ENCODE peak calls at places on chromosomes 7 and 10, in ten cellular contexts. One of them, this sample, is unnamed.

GRCh38 chr10:98242823-98243222 is 25.2 kb downstream of the LOXL4 start:
- DNase-seq in testis: no peak
- DNase-seq in esophagus muscularis mucosa: no peak
- DNase-seq in cardiac fibroblast: peak
- DNase-seq in kidney: no peak
- DNase-seq in bronchial epithelial cell: peak
- DNase-seq in glutamatergic neuron: no peak
- DNase-seq in CD4-positive, alpha-beta T cell: no peak
- DNase-seq in epithelial cell of esophagus: peak
- DNase-seq in WERI-Rb-1: no peak
- DNase-seq in this sample: no peak

GRCh38 chr7:36509962-36510361 is 120.3 kb downstream of the ANLN start:
- DNase-seq in testis: no peak
- DNase-seq in esophagus muscularis mucosa: no peak
- DNase-seq in cardiac fibroblast: no peak
- DNase-seq in kidney: no peak
- DNase-seq in bronchial epithelial cell: no peak
- DNase-seq in glutamatergic neuron: no peak
- DNase-seq in CD4-positive, alpha-beta T cell: no peak
- DNase-seq in epithelial cell of esophagus: no peak
- DNase-seq in WERI-Rb-1: no peak
- DNase-seq in this sample: no peak

GRCh38 chr10:69714572-69714971 is 84.5 kb downstream of the FAM241B start:
- DNase-seq in testis: no peak
- DNase-seq in esophagus muscularis mucosa: no peak
- DNase-seq in cardiac fibroblast: no peak
- DNase-seq in kidney: no peak
- DNase-seq in bronchial epithelial cell: no peak
- DNase-seq in glutamatergic neuron: no peak
- DNase-seq in CD4-positive, alpha-beta T cell: no peak
- DNase-seq in epithelial cell of esophagus: no peak
- DNase-seq in WERI-Rb-1: no peak
- DNase-seq in this sample: no peak

GRCh38 chr10:69696073-69696731 is 66.2 kb downstream of the FAM241B start:
- DNase-seq in testis: no peak
- DNase-seq in esophagus muscularis mucosa: no peak
- DNase-seq in cardiac fibroblast: peak
- DNase-seq in kidney: no peak
- DNase-seq in bronchial epithelial cell: peak
- DNase-seq in glutamatergic neuron: peak
- DNase-seq in CD4-positive, alpha-beta T cell: no peak
- DNase-seq in epithelial cell of esophagus: peak
- DNase-seq in WERI-Rb-1: no peak
- DNase-seq in this sample: no peak

GRCh38 chr10:21649441-21649872 is 115.4 kb downstream of the MLLT10 start:
- DNase-seq in testis: no peak
- DNase-seq in esophagus muscularis mucosa: no peak
- DNase-seq in cardiac fibroblast: no peak
- DNase-seq in kidney: no peak
- DNase-seq in bronchial epithelial cell: peak
- DNase-seq in glutamatergic neuron: no peak
- DNase-seq in CD4-positive, alpha-beta T cell: no peak
- DNase-seq in epithelial cell of esophagus: no peak
- DNase-seq in WERI-Rb-1: no peak
- DNase-seq in this sample: no peak

GRCh38 chr10:27383595-27384542 is 120.2 kb upstream of the RAB18 start:
- DNase-seq in testis: no peak
- DNase-seq in esophagus muscularis mucosa: no peak
- DNase-seq in cardiac fibroblast: no peak
- DNase-seq in kidney: no peak
- DNase-seq in bronchial epithelial cell: peak
- DNase-seq in glutamatergic neuron: no peak
- DNase-seq in CD4-positive, alpha-beta T cell: no peak
- DNase-seq in epithelial cell of esophagus: peak
- DNase-seq in WERI-Rb-1: no peak
- DNase-seq in this sample: no peak

GRCh38 chr10:58771850-58772249 is 259.2 kb downstream of the BICC1 start:
- DNase-seq in testis: no peak
- DNase-seq in esophagus muscularis mucosa: no peak
- DNase-seq in cardiac fibroblast: no peak
- DNase-seq in kidney: no peak
- DNase-seq in bronchial epithelial cell: no peak
- DNase-seq in glutamatergic neuron: no peak
- DNase-seq in CD4-positive, alpha-beta T cell: no peak
- DNase-seq in epithelial cell of esophagus: no peak
- DNase-seq in WERI-Rb-1: no peak
- DNase-seq in this sample: no peak

GRCh38 chr10:1328409-1328808 is 272.2 kb downstream of the WDR37 start:
- DNase-seq in testis: no peak
- DNase-seq in esophagus muscularis mucosa: no peak
- DNase-seq in cardiac fibroblast: no peak
- DNase-seq in kidney: no peak
- DNase-seq in bronchial epithelial cell: no peak
- DNase-seq in glutamatergic neuron: no peak
- DNase-seq in CD4-positive, alpha-beta T cell: no peak
- DNase-seq in epithelial cell of esophagus: no peak
- DNase-seq in WERI-Rb-1: no peak
- DNase-seq in this sample: no peak

GRCh38 chr10:101400529-101400928 is 46.6 kb downstream of the BTRC start:
- DNase-seq in testis: no peak
- DNase-seq in esophagus muscularis mucosa: no peak
- DNase-seq in cardiac fibroblast: no peak
- DNase-seq in kidney: no peak
- DNase-seq in bronchial epithelial cell: peak
- DNase-seq in glutamatergic neuron: no peak
- DNase-seq in CD4-positive, alpha-beta T cell: no peak
- DNase-seq in epithelial cell of esophagus: peak
- DNase-seq in WERI-Rb-1: no peak
- DNase-seq in this sample: no peak

GRCh38 chr7:80873140-80873539 is 45.7 kb downstream of the SEMA3C start:
- DNase-seq in testis: no peak
- DNase-seq in esophagus muscularis mucosa: no peak
- DNase-seq in cardiac fibroblast: no peak
- DNase-seq in kidney: no peak
- DNase-seq in bronchial epithelial cell: no peak
- DNase-seq in glutamatergic neuron: no peak
- DNase-seq in CD4-positive, alpha-beta T cell: no peak
- DNase-seq in epithelial cell of esophagus: no peak
- DNase-seq in WERI-Rb-1: no peak
- DNase-seq in this sample: no peak

GRCh38 chr10:132468201-132468600 is 69.4 kb upstream of the INPP5A start:
- DNase-seq in testis: no peak
- DNase-seq in esophagus muscularis mucosa: no peak
- DNase-seq in cardiac fibroblast: no peak
- DNase-seq in kidney: no peak
- DNase-seq in bronchial epithelial cell: no peak
- DNase-seq in glutamatergic neuron: no peak
- DNase-seq in CD4-positive, alpha-beta T cell: no peak
- DNase-seq in epithelial cell of esophagus: no peak
- DNase-seq in WERI-Rb-1: no peak
- DNase-seq in this sample: no peak

GRCh38 chr10:132466520-132467463 is 69.8 kb downstream of the PWWP2B start:
- DNase-seq in testis: no peak
- DNase-seq in esophagus muscularis mucosa: no peak
- DNase-seq in cardiac fibroblast: no peak
- DNase-seq in kidney: peak
- DNase-seq in bronchial epithelial cell: no peak
- DNase-seq in glutamatergic neuron: no peak
- DNase-seq in CD4-positive, alpha-beta T cell: no peak
- DNase-seq in epithelial cell of esophagus: no peak
- DNase-seq in WERI-Rb-1: peak
- DNase-seq in this sample: peak

GRCh38 chr10:132469197-132469942 is 68.2 kb upstream of the INPP5A start:
- DNase-seq in testis: no peak
- DNase-seq in esophagus muscularis mucosa: no peak
- DNase-seq in cardiac fibroblast: no peak
- DNase-seq in kidney: peak
- DNase-seq in bronchial epithelial cell: no peak
- DNase-seq in glutamatergic neuron: peak
- DNase-seq in CD4-positive, alpha-beta T cell: no peak
- DNase-seq in epithelial cell of esophagus: no peak
- DNase-seq in WERI-Rb-1: no peak
- DNase-seq in this sample: peak

GRCh38 chr10:132467464-132468149 is 70.0 kb upstream of the INPP5A start:
- DNase-seq in testis: peak
- DNase-seq in esophagus muscularis mucosa: no peak
- DNase-seq in cardiac fibroblast: no peak
- DNase-seq in kidney: peak
- DNase-seq in bronchial epithelial cell: no peak
- DNase-seq in glutamatergic neuron: peak
- DNase-seq in CD4-positive, alpha-beta T cell: no peak
- DNase-seq in epithelial cell of esophagus: no peak
- DNase-seq in WERI-Rb-1: no peak
- DNase-seq in this sample: peak

GRCh38 chr10:132468651-132469050 is 68.9 kb upstream of the INPP5A start:
- DNase-seq in testis: no peak
- DNase-seq in esophagus muscularis mucosa: no peak
- DNase-seq in cardiac fibroblast: no peak
- DNase-seq in kidney: peak
- DNase-seq in bronchial epithelial cell: no peak
- DNase-seq in glutamatergic neuron: no peak
- DNase-seq in CD4-positive, alpha-beta T cell: no peak
- DNase-seq in epithelial cell of esophagus: no peak
- DNase-seq in WERI-Rb-1: no peak
- DNase-seq in this sample: peak
- TF ChIP-seq CTCF in testis: no peak
- TF ChIP-seq CTCF in esophagus muscularis mucosa: no peak
- TF ChIP-seq CTCF in cardiac fibroblast: no peak
- TF ChIP-seq CTCF in kidney: no peak
- TF ChIP-seq CTCF in bronchial epithelial cell: no peak
- TF ChIP-seq CTCF in glutamatergic neuron: no peak
- TF ChIP-seq CTCF in CD4-positive, alpha-beta T cell: no peak
- TF ChIP-seq CTCF in epithelial cell of esophagus: no peak
- TF ChIP-seq CTCF in WERI-Rb-1: no peak
- TF ChIP-seq CTCF in this sample: no peak

GRCh38 chr7:154886591-154886990 is 116.3 kb downstream of the PAXIP1 start:
- DNase-seq in testis: no peak
- DNase-seq in esophagus muscularis mucosa: no peak
- DNase-seq in cardiac fibroblast: no peak
- DNase-seq in kidney: no peak
- DNase-seq in bronchial epithelial cell: no peak
- DNase-seq in glutamatergic neuron: no peak
- DNase-seq in CD4-positive, alpha-beta T cell: no peak
- DNase-seq in epithelial cell of esophagus: no peak
- DNase-seq in WERI-Rb-1: no peak
- DNase-seq in this sample: no peak

GRCh38 chr7:154888690-154889089 is 114.2 kb downstream of the PAXIP1 start:
- DNase-seq in testis: no peak
- DNase-seq in esophagus muscularis mucosa: no peak
- DNase-seq in cardiac fibroblast: no peak
- DNase-seq in kidney: no peak
- DNase-seq in bronchial epithelial cell: no peak
- DNase-seq in glutamatergic neuron: no peak
- DNase-seq in CD4-positive, alpha-beta T cell: no peak
- DNase-seq in epithelial cell of esophagus: no peak
- DNase-seq in WERI-Rb-1: no peak
- DNase-seq in this sample: no peak

DNA sequence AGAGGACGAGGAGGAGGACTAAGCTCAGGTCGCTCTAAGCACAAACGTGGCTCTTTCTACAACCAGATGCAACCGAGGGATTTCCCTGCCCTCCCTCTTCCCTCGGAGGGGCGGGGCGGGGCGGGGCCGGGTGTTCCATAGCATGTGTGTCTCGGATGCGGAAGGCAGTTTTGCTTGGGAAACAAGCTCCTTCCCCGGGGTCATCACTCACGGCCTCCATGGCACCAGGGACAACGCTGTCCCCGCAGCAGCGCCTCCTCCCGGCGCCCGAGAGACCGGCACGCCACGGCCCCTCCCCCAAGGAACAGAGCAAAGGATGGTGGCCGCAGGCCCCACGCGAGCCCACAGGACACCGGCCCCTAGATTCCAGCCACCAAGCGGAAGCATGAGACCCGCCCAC is 110.5 kb downstream of the PAXIP1 start:
- DNase-seq in testis: peak
- DNase-seq in esophagus muscularis mucosa: no peak
- DNase-seq in cardiac fibroblast: no peak
- DNase-seq in kidney: no peak
- DNase-seq in bronchial epithelial cell: no peak
- DNase-seq in glutamatergic neuron: no peak
- DNase-seq in CD4-positive, alpha-beta T cell: no peak
- DNase-seq in epithelial cell of esophagus: no peak
- DNase-seq in WERI-Rb-1: no peak
- DNase-seq in this sample: no peak
- TF ChIP-seq CTCF in testis: no peak
- TF ChIP-seq CTCF in esophagus muscularis mucosa: no peak
- TF ChIP-seq CTCF in cardiac fibroblast: no peak
- TF ChIP-seq CTCF in kidney: no peak
- TF ChIP-seq CTCF in bronchial epithelial cell: no peak
- TF ChIP-seq CTCF in glutamatergic neuron: no peak
- TF ChIP-seq CTCF in CD4-positive, alpha-beta T cell: no peak
- TF ChIP-seq CTCF in epithelial cell of esophagus: no peak
- TF ChIP-seq CTCF in WERI-Rb-1: no peak
- TF ChIP-seq CTCF in this sample: no peak

GRCh38 chr7:5143106-5143505 is 46.9 kb upstream of the WIPI2 start:
- DNase-seq in testis: no peak
- DNase-seq in esophagus muscularis mucosa: no peak
- DNase-seq in cardiac fibroblast: no peak
- DNase-seq in kidney: no peak
- DNase-seq in bronchial epithelial cell: no peak
- DNase-seq in glutamatergic neuron: no peak
- DNase-seq in CD4-positive, alpha-beta T cell: peak
- DNase-seq in epithelial cell of esophagus: no peak
- DNase-seq in WERI-Rb-1: no peak
- DNase-seq in this sample: no peak

GRCh38 chr7:5143935-5144903 is 45.8 kb upstream of the WIPI2 start:
- DNase-seq in testis: no peak
- DNase-seq in esophagus muscularis mucosa: no peak
- DNase-seq in cardiac fibroblast: peak
- DNase-seq in kidney: peak
- DNase-seq in bronchial epithelial cell: no peak
- DNase-seq in glutamatergic neuron: no peak
- DNase-seq in CD4-positive, alpha-beta T cell: peak
- DNase-seq in epithelial cell of esophagus: no peak
- DNase-seq in WERI-Rb-1: no peak
- DNase-seq in this sample: peak

DNA sequence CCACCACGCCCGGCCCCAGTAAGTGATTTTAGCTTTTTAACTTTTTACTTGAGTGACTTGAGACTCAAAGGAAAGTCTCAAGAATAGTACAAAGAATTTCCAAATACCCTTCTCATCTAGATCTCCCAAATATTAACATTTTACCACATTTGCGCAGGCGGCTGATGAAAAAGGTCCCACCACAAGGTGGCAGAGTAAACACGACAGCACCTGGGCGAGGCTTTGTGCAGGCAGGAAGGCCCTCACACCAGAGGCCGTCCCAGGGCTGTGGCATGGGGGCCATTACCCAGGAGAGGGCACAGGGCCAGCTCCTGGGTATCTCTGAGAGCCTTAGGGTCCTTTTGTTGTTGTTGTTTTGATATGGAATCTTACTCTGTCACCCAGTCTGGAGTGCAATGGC is 50.0 kb upstream of the WIPI2 start:
- DNase-seq in testis: peak
- DNase-seq in esophagus muscularis mucosa: no peak
- DNase-seq in cardiac fibroblast: peak
- DNase-seq in kidney: no peak
- DNase-seq in bronchial epithelial cell: peak
- DNase-seq in glutamatergic neuron: peak
- DNase-seq in CD4-positive, alpha-beta T cell: no peak
- DNase-seq in epithelial cell of esophagus: no peak
- DNase-seq in WERI-Rb-1: peak
- DNase-seq in this sample: no peak
- TF ChIP-seq CTCF in testis: no peak
- TF ChIP-seq CTCF in esophagus muscularis mucosa: peak
- TF ChIP-seq CTCF in cardiac fibroblast: peak
- TF ChIP-seq CTCF in kidney: no peak
- TF ChIP-seq CTCF in bronchial epithelial cell: peak
- TF ChIP-seq CTCF in glutamatergic neuron: peak
- TF ChIP-seq CTCF in CD4-positive, alpha-beta T cell: no peak
- TF ChIP-seq CTCF in epithelial cell of esophagus: no peak
- TF ChIP-seq CTCF in WERI-Rb-1: peak
- TF ChIP-seq CTCF in this sample: peak

GRCh38 chr10:5665380-5666323 is 743 bp downstream of the ASB13 start:
- DNase-seq in testis: peak
- DNase-seq in esophagus muscularis mucosa: no peak
- DNase-seq in cardiac fibroblast: peak
- DNase-seq in kidney: peak
- DNase-seq in bronchial epithelial cell: peak
- DNase-seq in glutamatergic neuron: no peak
- DNase-seq in CD4-positive, alpha-beta T cell: no peak
- DNase-seq in epithelial cell of esophagus: no peak
- DNase-seq in WERI-Rb-1: no peak
- DNase-seq in this sample: no peak
- TF ChIP-seq CTCF in testis: no peak
- TF ChIP-seq CTCF in esophagus muscularis mucosa: no peak
- TF ChIP-seq CTCF in cardiac fibroblast: no peak
- TF ChIP-seq CTCF in kidney: no peak
- TF ChIP-seq CTCF in bronchial epithelial cell: no peak
- TF ChIP-seq CTCF in glutamatergic neuron: no peak
- TF ChIP-seq CTCF in CD4-positive, alpha-beta T cell: no peak
- TF ChIP-seq CTCF in epithelial cell of esophagus: no peak
- TF ChIP-seq CTCF in WERI-Rb-1: no peak
- TF ChIP-seq CTCF in this sample: no peak

This sample was measured in CD14-positive monocyte.